ENCODE peak calls at places on chromosomes 1 and 21, in five cellular contexts. R is sigmoid colon, K is stomach, C is endothelial cell of umbilical vein, T is GM12878. F is an unnamed sample. For H3K4me1, the result is how much of the 10 kb centered on the place peaks cover.

GRCh38 chr21:18070392-18070791 is 174.2 kb upstream of the CHODL start:
- DNase-seq in R (no peak), T (no peak), C (no peak), K (no peak), F (no peak)

GRCh38 chr1:201223852-201224670 is 33.4 kb downstream of the IGFN1 start:
- DNase-seq in T (no peak), K (no peak), C (no peak), R (no peak), F (no peak)

GRCh38 chr1:21932127-21932526 is 5.0 kb downstream of the HSPG2 start:
- DNase-seq in K (no peak), C (peak), T (no peak), R (peak), F (no peak)

GRCh38 chr1:30420519-30421050 is 302.8 kb downstream of the MATN1 start:
- DNase-seq in K (no peak), C (no peak), T (no peak), R (peak), F (peak)

GRCh38 chr1:160539896-160540858 is 17.1 kb upstream of the SLAMF6 start:
- DNase-seq in C (peak), R (no peak), T (peak), K (peak), F (no peak)

GRCh38 chr21:44425307-44425894 is 29.9 kb upstream of the LRRC3 start:
- DNase-seq in K (no peak), R (peak), C (no peak), T (no peak), F (no peak)

GRCh38 chr1:106961671-106962070 is 94.8 kb upstream of the PRMT6 start:
- DNase-seq in K (no peak), R (no peak), T (no peak), C (no peak), F (no peak)

GRCh38 chr1:70353641-70354331 is 736 bp downstream of the ANKRD13C start:
- DNase-seq in K (no peak), R (no peak), T (peak), C (peak), F (no peak)

GRCh38 chr21:43364851-43365424 is 62.0 kb downstream of the SIK1 start:
- DNase-seq in R (no peak), T (no peak), K (peak), C (no peak), F (no peak)

GRCh38 chr21:35658242-35658641 is 402.1 kb downstream of the SETD4 start:
- DNase-seq in K (no peak), C (no peak), R (no peak), T (no peak), F (no peak)

GRCh38 chr1:2564006-2564814 is 8.0 kb downstream of the TNFRSF14 start:
- DNase-seq in C (no peak), K (no peak), R (no peak), T (no peak), F (no peak)

GRCh38 chr1:232423591-232423990 is 206.3 kb downstream of the SIPA1L2 start:
- DNase-seq in T (no peak), K (no peak), C (no peak), R (no peak), F (no peak)

GRCh38 chr1:16971330-16972209 is 8.8 kb downstream of the MFAP2 start:
- DNase-seq in C (peak), T (no peak), R (no peak), K (no peak), F (no peak)

GRCh38 chr1:27451346-27451745 is 38.6 kb downstream of the WASF2 start:
- DNase-seq in T (no peak), K (no peak), C (peak), R (no peak), F (no peak)

GRCh38 chr1:80047791-80048190 is 1041.3 kb upstream of the ADGRL4 start:
- DNase-seq in C (no peak), R (no peak), K (no peak), T (no peak), F (no peak)

GRCh38 chr1:221768444-221769066 is 26.7 kb upstream of the DUSP10 start:
- DNase-seq in T (no peak), C (peak), R (no peak), K (no peak), F (no peak)

GRCh38 chr1:182259229-182259872 is 132.2 kb downstream of the GLUL start:
- DNase-seq in K (peak), T (peak), R (peak), C (no peak), F (no peak)

GRCh38 chr1:223248787-223249175 is 105.7 kb upstream of the TLR5 start:
- DNase-seq in C (no peak), R (no peak), T (no peak), K (peak), F (peak)

GRCh38 chr1:84430519-84430918 is 32.2 kb downstream of the DNASE2B start:
- DNase-seq in R (no peak), K (no peak), T (no peak), C (no peak), F (no peak)

GRCh38 chr1:67747667-67748066 is 62.7 kb downstream of the GADD45A start:
- DNase-seq in T (no peak), K (no peak), R (no peak), C (no peak), F (no peak)

GRCh38 chr1:203127672-203128611 is at the start of gene ADORA1:
- DNase-seq in K (peak), C (no peak), R (peak), T (no peak), F (peak)

GRCh38 chr1:183186820-183187219 is 756 bp downstream of the LAMC2 start:
- DNase-seq in R (no peak), T (no peak), K (no peak), C (no peak), F (no peak)

GRCh38 chr1:75396258-75396657 is 214.7 kb downstream of the SLC44A5 start:
- DNase-seq in R (no peak), T (no peak), K (no peak), C (no peak), F (no peak)

DNA sequence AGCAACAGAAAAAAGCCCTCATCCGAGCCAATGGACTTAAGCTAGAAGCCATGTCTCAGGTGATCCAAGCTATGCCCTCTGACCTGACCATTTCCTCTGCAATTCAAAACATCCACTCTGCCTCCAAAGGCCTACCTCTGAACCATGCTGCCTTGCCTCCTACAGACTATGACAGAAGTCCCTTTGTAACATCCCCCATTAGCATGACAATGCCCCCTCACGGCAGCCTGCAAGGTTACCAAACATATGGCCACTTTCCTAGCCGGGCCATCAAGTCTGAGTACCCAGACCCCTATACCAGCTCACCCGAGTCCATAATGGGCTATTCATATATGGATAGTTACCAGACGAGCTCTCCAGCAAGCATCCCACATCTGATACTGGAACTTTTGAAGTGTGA is 20.7 kb downstream of the NR5A2 start:
- DNase-seq in C (no peak), R (no peak), K (no peak), T (no peak), F (no peak)
- TF ChIP-seq POLR2AphosphoS5 in C (no peak), R (no peak), K (no peak), T (no peak), F (no peak)

GRCh38 chr1:218301217-218301616 is 16.1 kb downstream of the RRP15 start:
- DNase-seq in K (no peak), R (no peak), C (no peak), T (no peak), F (no peak)

GRCh38 chr1:218294531-218294930 is 9.4 kb downstream of the RRP15 start:
- DNase-seq in R (no peak), C (no peak), T (no peak), K (no peak), F (no peak)

GRCh38 chr1:218298398-218298797 is 13.3 kb downstream of the RRP15 start:
- DNase-seq in C (peak), K (no peak), R (no peak), T (no peak), F (no peak)

GRCh38 chr1:218299416-218299815 is 14.3 kb downstream of the RRP15 start:
- DNase-seq in T (no peak), K (no peak), R (no peak), C (peak), F (no peak)

DNA sequence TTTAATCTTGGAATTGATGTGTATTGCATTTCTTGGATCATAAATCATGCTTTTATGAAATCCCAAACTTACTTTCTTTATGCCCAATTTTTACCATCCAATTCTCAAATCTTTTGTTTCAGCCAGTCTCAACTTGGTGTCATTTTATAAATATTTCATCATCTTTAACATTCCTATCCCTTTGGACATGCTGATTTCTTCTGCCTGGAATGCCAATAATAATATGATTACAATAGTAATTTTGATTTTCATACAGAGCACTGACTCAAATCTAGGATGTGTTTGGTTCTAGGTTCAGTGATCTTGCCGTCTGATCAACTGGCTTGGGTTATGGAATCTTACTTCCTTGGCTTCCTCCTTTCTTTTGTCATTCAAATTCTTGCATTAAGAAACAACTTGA is 12.8 kb downstream of the RRP15 start:
- DNase-seq in R (no peak), K (no peak), C (no peak), T (no peak), F (no peak)
- H3K4me1 ChIP-seq in R (under half), K (under half), C (under half), T (under half), F (under half)

GRCh38 chr21:20998886-20999285 is 677 bp downstream of the NCAM2 start:
- DNase-seq in T (no peak), R (no peak), K (no peak), C (no peak), F (no peak)

GRCh38 chr21:20997308-20997632 is 939 bp upstream of the NCAM2 start:
- DNase-seq in C (no peak), R (no peak), K (no peak), T (no peak), F (no peak)

GRCh38 chr21:20998456-20998789 is 214 bp downstream of the NCAM2 start:
- DNase-seq in K (no peak), T (no peak), C (peak), R (no peak), F (no peak)

GRCh38 chr21:20996421-20997307 is 1.5 kb upstream of the NCAM2 start:
- DNase-seq in R (no peak), T (no peak), C (no peak), K (no peak), F (no peak)

DNA sequence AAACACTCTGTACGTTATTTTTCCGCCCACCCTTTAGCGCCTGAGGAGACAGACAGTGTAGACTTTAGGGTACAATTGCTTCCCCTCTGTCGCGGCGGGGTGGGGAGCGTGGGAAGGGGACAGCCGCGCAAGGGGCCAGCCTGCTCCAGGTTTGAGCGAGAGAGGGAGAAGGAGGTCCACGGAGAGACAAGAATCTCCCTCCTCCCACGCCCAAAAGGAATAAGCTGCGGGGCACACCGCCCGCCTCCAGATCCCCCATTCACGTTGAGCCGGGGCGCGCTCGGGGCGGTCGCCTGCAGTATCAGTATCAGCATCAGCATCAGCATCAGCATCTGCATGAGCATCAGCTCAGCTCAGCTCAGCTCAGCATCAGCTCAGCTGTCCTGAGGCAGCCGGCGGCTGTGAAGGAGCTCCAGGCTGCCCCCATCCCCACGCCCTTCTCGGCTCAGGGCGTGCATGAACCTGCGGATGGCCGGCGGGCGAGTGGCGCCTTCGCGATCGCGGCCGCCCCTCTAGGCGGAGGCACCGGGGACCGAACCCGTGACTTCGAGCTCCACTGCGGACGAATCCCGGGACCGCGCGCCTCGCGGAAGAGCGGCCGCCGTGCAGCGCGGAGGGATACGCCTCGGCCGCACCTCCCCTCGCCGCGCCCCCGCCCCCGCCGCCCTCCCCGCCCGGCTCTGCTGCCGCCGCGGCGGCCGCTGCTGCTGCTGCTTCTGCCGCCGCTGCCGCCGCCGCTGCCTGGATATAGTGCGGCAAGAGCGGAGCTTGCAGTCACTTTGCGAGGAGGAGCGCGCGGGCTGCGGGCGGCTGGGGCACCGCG is at the start of gene NCAM2:
- DNase-seq in C (peak), T (no peak), K (peak), R (peak), F (no peak)
- TF ChIP-seq POLR2AphosphoS5 in C (no peak), T (no peak), K (no peak), R (peak), F (no peak)

GRCh38 chr1:8020032-8020431 is 6.1 kb downstream of the ERRFI1 start:
- DNase-seq in C (peak), K (no peak), T (no peak), R (no peak), F (peak)
- H3K4me1 ChIP-seq in C (half or more), K (half or more), T (under half), R (half or more), F (half or more)

GRCh38 chr1:111503585-111504060 is at the start of the genes ADORA3 and TMIGD3:
- DNase-seq in T (no peak), C (no peak), R (no peak), K (no peak), F (no peak)
- TF ChIP-seq POLR2AphosphoS5 in T (no peak), C (no peak), R (no peak), K (peak), F (no peak)

GRCh38 chr1:180889325-180889724 is 23.4 kb upstream of the KIAA1614 start:
- DNase-seq in C (no peak), T (no peak), R (no peak), K (no peak), F (no peak)

GRCh38 chr1:180886338-180886737 is 26.4 kb upstream of the KIAA1614 start:
- DNase-seq in K (no peak), R (no peak), C (no peak), T (no peak), F (no peak)

GRCh38 chr1:180888870-180889269 is 23.8 kb upstream of the KIAA1614 start:
- DNase-seq in T (peak), R (no peak), K (no peak), C (no peak), F (no peak)

GRCh38 chr1:180884588-180885300 is 28.0 kb upstream of the KIAA1614 start:
- DNase-seq in R (no peak), C (no peak), T (no peak), K (no peak), F (no peak)

GRCh38 chr1:180887841-180888240 is 24.9 kb upstream of the KIAA1614 start:
- DNase-seq in K (no peak), C (no peak), T (no peak), R (no peak), F (no peak)
- H3K4me1 ChIP-seq in K (under half), C (under half), T (under half), R (under half), F (under half)

GRCh38 chr1:29341936-29342335 is 105.6 kb downstream of the PTPRU start:
- DNase-seq in T (no peak), K (no peak), C (no peak), R (no peak), F (no peak)

GRCh38 chr1:29343908-29344307 is 107.6 kb downstream of the PTPRU start:
- DNase-seq in C (no peak), T (no peak), K (no peak), R (peak), F (no peak)

GRCh38 chr1:29344336-29344735 is 108.0 kb downstream of the PTPRU start:
- DNase-seq in R (peak), T (no peak), K (no peak), C (no peak), F (no peak)

GRCh38 chr1:29343476-29343875 is 107.2 kb downstream of the PTPRU start:
- DNase-seq in T (no peak), K (no peak), C (no peak), R (no peak), F (no peak)

GRCh38 chr1:29342351-29342750 is 106.0 kb downstream of the PTPRU start:
- DNase-seq in C (no peak), T (no peak), R (peak), K (no peak), F (no peak)
- TF ChIP-seq POLR2AphosphoS5 in C (no peak), T (no peak), R (no peak), K (no peak), F (no peak)

F was measured in vagina.